ENCODE peak calls at places on chromosomes 4 and X, in eight cellular contexts. C, L, I, A, Q, G, M and D are unnamed samples.

GRCh38 chr4:38017579-38017978 is 57.4 kb downstream of the PTTG2 start:
- DNase-seq in G (no peak), L (no peak), Q (peak), C (no peak), A (no peak), I (no peak), M (no peak), D (no peak)

GRCh38 chr4:36493240-36493639 is 211.8 kb downstream of the DTHD1 start:
- DNase-seq in Q (no peak), G (no peak), M (no peak), L (no peak), I (no peak), C (no peak), A (no peak), D (no peak)

GRCh38 chr4:70938087-70938486 is 35.9 kb downstream of the MOB1B start:
- DNase-seq in I (no peak), L (no peak), M (no peak), A (no peak), Q (no peak), G (no peak), C (no peak), D (no peak)

GRCh38 chrX:34918091-34918736 is 24.4 kb upstream of the FAM47B start:
- DNase-seq in L (no peak), M (no peak), Q (peak), G (no peak), C (no peak), A (no peak), I (no peak), D (no peak)

GRCh38 chr4:22897520-22898108 is 204.9 kb downstream of the GBA3 start:
- DNase-seq in I (peak), C (no peak), A (peak), Q (peak), M (no peak), L (peak), G (peak), D (peak)

GRCh38 chr4:14259926-14260325 is 632.4 kb upstream of the BOD1L1 start:
- DNase-seq in L (no peak), A (no peak), M (no peak), G (peak), I (no peak), C (no peak), Q (no peak), D (no peak)

GRCh38 chrX:48834383-48834709 is 1.1 kb downstream of the PCSK1N start:
- DNase-seq in A (no peak), Q (no peak), C (no peak), L (no peak), M (no peak), G (no peak), I (no peak), D (no peak)

GRCh38 chr4:27711041-27711440 is 850.4 kb downstream of the STIM2 start:
- DNase-seq in A (no peak), Q (no peak), M (no peak), C (no peak), I (no peak), L (no peak), G (no peak), D (no peak)

GRCh38 chr4:68372588-68372987 is 22.7 kb upstream of the YTHDC1 start:
- DNase-seq in M (no peak), A (no peak), L (no peak), G (no peak), C (no peak), Q (peak), I (no peak), D (no peak)

GRCh38 chr4:102503301-102503746 is 2.2 kb downstream of the NFKB1 start:
- DNase-seq in I (no peak), M (no peak), L (no peak), Q (no peak), G (no peak), C (no peak), A (no peak), D (peak)

GRCh38 chr4:55397024-55397520 is 1.3 kb downstream of the TMEM165 start:
- DNase-seq in L (no peak), M (peak), Q (peak), A (no peak), I (no peak), C (no peak), G (peak), D (peak)

GRCh38 chr4:153112071-153112460 is 92.2 kb upstream of the TRIM2 start:
- DNase-seq in Q (no peak), C (peak), I (peak), M (no peak), A (no peak), L (no peak), G (no peak), D (peak)

GRCh38 chr4:139593091-139593564 is 37.1 kb upstream of the SETD7 start:
- DNase-seq in C (no peak), L (no peak), I (no peak), A (no peak), M (no peak), Q (peak), G (no peak), D (no peak)

GRCh38 chr4:7518871-7519637 is 84.3 kb upstream of the PSAPL1 start:
- DNase-seq in I (no peak), C (no peak), M (no peak), Q (no peak), A (no peak), G (no peak), L (no peak), D (no peak)

GRCh38 chrX:15242899-15243555 is 26.9 kb downstream of the ASB9 start:
- DNase-seq in G (peak), L (peak), I (peak), Q (peak), A (peak), M (no peak), C (no peak), D (peak)